ENCODE peak calls at places on chromosomes 6 and 20, in seven cellular contexts. P is ELR; T is endothelial cell; U is astrocyte of the spinal cord; Y is NCI-H1092 treated with DMSO at 0.1 percent for 48 hours; J is stimulated activated CD4-positive, alpha-beta T cell treated with anti-CD3 and anti-CD28 coated beads, Interleukin-4, amount 100 ng/mL, for 48 hours; V is nephron progenitor cell. I is an unnamed sample.

GRCh38 chr6:56335733-56336132 is 88.4 kb upstream of the COL21A1 start:
- DNase-seq in P (peak; percentile 94), T (no peak), U (peak; percentile 88), Y (no peak), J (no peak), V (no peak), I (no peak)

GRCh38 chr6:55836481-55836880 is 38.9 kb downstream of the BMP5 start:
- DNase-seq in P (no peak), T (no peak), U (no peak), Y (no peak), J (no peak), V (no peak), I (no peak)

GRCh38 chr6:79947191-79948173 is at the start of gene ELOVL4:
- DNase-seq in P (peak; percentile 77), T (peak; percentile 67), U (peak; percentile 83), Y (peak; percentile 64), J (peak; percentile 52), V (peak; percentile 81), I (peak; percentile 28)

GRCh38 chr6:24933868-24934401 is 1.8 kb downstream of the RIPOR2 start:
- DNase-seq in P (peak; percentile 43), T (peak; percentile 43), U (no peak), Y (no peak), J (no peak), V (peak; percentile 15), I (no peak)

GRCh38 chr20:701401-702129 is 26.0 kb upstream of the SCRT2 start:
- DNase-seq in P (no peak), T (no peak), U (no peak), Y (no peak), J (no peak), V (no peak), I (no peak)

GRCh38 chr6:141169419-141169818 is 963.3 kb upstream of the GJE1 start:
- DNase-seq in P (peak; percentile 22), T (no peak), U (peak; percentile 78), Y (no peak), J (no peak), V (peak; percentile 8), I (no peak)

GRCh38 chr20:52924411-52925271 is 47.5 kb upstream of the TSHZ2 start:
- DNase-seq in P (no peak), T (no peak), U (no peak), Y (no peak), J (no peak), V (no peak), I (no peak)

GRCh38 chr6:15268130-15268908 is 22.4 kb downstream of the JARID2 start:
- DNase-seq in P (no peak), T (no peak), U (no peak), Y (no peak), J (no peak), V (no peak), I (no peak)

GRCh38 chr20:51258582-51259175 is 235.8 kb upstream of the KCNG1 start:
- DNase-seq in P (peak; percentile 29), T (no peak), U (peak; percentile 11), Y (no peak), J (no peak), V (no peak), I (no peak)

I was measured in tibial nerve.